ENCODE peak calls at places on chromosomes 13 and 19, in four cellular contexts. One of them, this sample, is unnamed.

GRCh38 chr13:52449323-52450011 is 967 bp downstream of the VPS36 start:
- DNase-seq in GM12878: no peak
- DNase-seq in IMR-90: no peak
- DNase-seq in K562: no peak
- DNase-seq in this sample: peak

GRCh38 chr13:32234914-32235313 is 80.2 kb downstream of the ZAR1L start:
- DNase-seq in IMR-90: no peak
- DNase-seq in K562: no peak
- DNase-seq in GM12878: no peak
- DNase-seq in this sample: no peak

GRCh38 chr13:90375851-90376250 is 971.6 kb upstream of the MIR17HG start:
- DNase-seq in GM12878: no peak
- DNase-seq in K562: no peak
- DNase-seq in IMR-90: no peak
- DNase-seq in this sample: no peak

GRCh38 chr19:14023404-14024235 is 4.3 kb upstream of the RLN3 start:
- DNase-seq in IMR-90: peak
- DNase-seq in K562: peak
- DNase-seq in GM12878: no peak
- DNase-seq in this sample: peak

GRCh38 chr19:13154911-13155471 is 4.8 kb downstream of the IER2 start:
- DNase-seq in IMR-90: peak
- DNase-seq in K562: peak
- DNase-seq in GM12878: no peak
- DNase-seq in this sample: peak

GRCh38 chr19:16235811-16236710 is 38.4 kb downstream of the AP1M1 start:
- DNase-seq in IMR-90: no peak
- DNase-seq in GM12878: no peak
- DNase-seq in K562: no peak
- DNase-seq in this sample: no peak

GRCh38 chr13:110497003-110497402 is 64.5 kb downstream of the RAB20 start:
- DNase-seq in K562: no peak
- DNase-seq in GM12878: no peak
- DNase-seq in IMR-90: no peak
- DNase-seq in this sample: no peak

GRCh38 chr19:5125797-5126497 is 157.0 kb downstream of the KDM4B start:
- DNase-seq in GM12878: no peak
- DNase-seq in IMR-90: peak
- DNase-seq in K562: no peak
- DNase-seq in this sample: no peak

GRCh38 chr19:5156231-5156986 is 184.2 kb downstream of the PTPRS start:
- DNase-seq in K562: no peak
- DNase-seq in IMR-90: no peak
- DNase-seq in GM12878: no peak
- DNase-seq in this sample: no peak

GRCh38 chr19:33826521-33826920 is 29.9 kb downstream of the KCTD15 start:
- DNase-seq in IMR-90: no peak
- DNase-seq in K562: no peak
- DNase-seq in GM12878: no peak
- DNase-seq in this sample: no peak

GRCh38 chr19:56864443-56865125 is 24.1 kb upstream of the PEG3 start:
- DNase-seq in IMR-90: no peak
- DNase-seq in GM12878: no peak
- DNase-seq in K562: no peak
- DNase-seq in this sample: no peak

GRCh38 chr19:28242317-28242927 is 970.5 kb downstream of the UQCRFS1 start:
- DNase-seq in IMR-90: no peak
- DNase-seq in GM12878: no peak
- DNase-seq in K562: peak
- DNase-seq in this sample: peak
- TF ChIP-seq FOS in IMR-90: no peak
- TF ChIP-seq FOS in GM12878: no peak
- TF ChIP-seq FOS in K562: no peak
- TF ChIP-seq FOS in this sample: no peak

GRCh38 chr19:35449347-35450043 is 1.4 kb downstream of the FFAR2 start:
- DNase-seq in GM12878: no peak
- DNase-seq in K562: no peak
- DNase-seq in IMR-90: no peak
- DNase-seq in this sample: no peak
- TF ChIP-seq FOS in GM12878: no peak
- TF ChIP-seq FOS in K562: no peak
- TF ChIP-seq FOS in IMR-90: no peak
- TF ChIP-seq FOS in this sample: no peak

GRCh38 chr13:100650321-100650720 is 24.3 kb downstream of the TMTC4 start:
- DNase-seq in K562: no peak
- DNase-seq in IMR-90: no peak
- DNase-seq in GM12878: no peak
- DNase-seq in this sample: no peak
- TF ChIP-seq FOS in K562: no peak
- TF ChIP-seq FOS in IMR-90: no peak
- TF ChIP-seq FOS in GM12878: no peak
- TF ChIP-seq FOS in this sample: no peak

GRCh38 chr13:99463998-99464397 is 37.3 kb upstream of the TM9SF2 start:
- DNase-seq in GM12878: no peak
- DNase-seq in IMR-90: no peak
- DNase-seq in K562: no peak
- DNase-seq in this sample: no peak
- TF ChIP-seq FOS in GM12878: no peak
- TF ChIP-seq FOS in IMR-90: no peak
- TF ChIP-seq FOS in K562: no peak
- TF ChIP-seq FOS in this sample: no peak

DNA sequence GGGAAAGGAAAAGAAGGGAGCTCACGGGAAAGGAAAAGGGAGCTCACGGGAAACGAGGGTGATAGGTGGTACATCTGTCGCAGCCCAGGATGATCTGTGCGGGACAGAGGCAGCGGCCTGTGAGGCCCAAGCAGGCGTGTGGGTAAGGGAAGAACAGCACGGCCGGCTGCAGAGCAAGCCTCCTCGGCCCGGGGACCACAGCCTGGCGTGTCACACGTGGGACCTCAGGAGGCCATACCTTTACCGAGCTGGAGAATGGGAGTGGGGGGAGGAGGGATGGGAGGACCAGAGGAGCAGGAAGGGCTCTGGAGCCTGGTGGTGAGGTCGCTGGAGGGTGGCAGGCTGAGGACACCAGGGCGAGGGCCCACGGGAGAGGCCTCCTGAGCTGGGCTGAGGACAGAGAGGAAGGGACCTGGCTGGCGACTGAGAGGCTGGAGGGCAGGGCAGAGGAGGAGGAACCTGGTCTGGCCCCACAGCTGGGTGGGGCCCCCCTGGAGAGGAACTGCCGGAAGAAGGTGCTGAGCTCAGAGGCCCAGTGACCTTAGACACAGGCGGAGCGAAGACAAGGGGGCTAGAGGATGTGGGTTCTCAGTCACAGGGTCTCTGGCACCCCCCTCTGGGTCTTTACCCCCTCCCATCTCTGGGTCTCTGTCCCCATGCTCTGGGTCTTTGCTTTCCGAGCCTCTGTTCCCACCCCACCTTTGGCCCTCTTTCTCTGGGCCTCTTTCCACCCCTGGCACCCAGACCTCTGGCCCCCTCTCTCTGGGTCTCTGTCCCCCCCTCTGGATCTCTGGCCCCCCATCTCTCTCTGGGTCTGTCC is 2.9 kb upstream of the FTL start:
- DNase-seq in IMR-90: no peak
- DNase-seq in GM12878: no peak
- DNase-seq in K562: peak
- DNase-seq in this sample: no peak
- TF ChIP-seq FOS in IMR-90: no peak
- TF ChIP-seq FOS in GM12878: no peak
- TF ChIP-seq FOS in K562: no peak
- TF ChIP-seq FOS in this sample: no peak

DNA sequence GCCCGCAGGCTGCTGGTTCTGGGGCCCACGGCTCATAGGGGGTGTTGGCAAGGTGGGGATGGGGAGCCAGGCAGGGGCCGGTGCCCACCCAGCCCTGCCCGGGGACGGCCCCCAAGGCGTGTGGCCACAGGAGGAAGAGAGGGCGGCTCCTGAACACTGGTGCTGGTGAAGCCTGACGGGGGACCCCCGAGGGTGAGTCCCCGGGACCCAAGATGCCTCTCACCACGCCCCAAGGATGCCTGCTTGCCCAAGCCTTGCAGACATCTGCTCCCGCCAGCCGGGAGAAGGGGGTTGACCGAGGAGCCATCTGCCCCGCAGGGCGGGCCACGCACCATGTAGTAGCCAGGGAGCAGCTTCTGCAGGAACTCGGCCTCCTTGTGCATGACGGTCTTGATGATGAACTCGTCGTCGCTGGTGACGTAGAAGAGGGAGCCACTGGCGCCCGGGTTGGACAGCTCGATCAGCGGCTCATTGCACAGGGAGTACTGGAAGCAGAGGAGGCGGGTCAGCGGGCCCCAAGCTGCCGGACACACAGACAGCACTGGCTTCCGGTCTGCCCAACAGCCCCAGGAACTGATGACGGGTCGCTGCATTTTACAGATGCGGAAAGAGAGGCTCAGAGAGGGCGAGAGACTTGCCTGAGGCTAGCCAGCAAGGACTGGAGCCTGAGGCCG is 29.6 kb upstream of the CACTIN start:
- DNase-seq in GM12878: no peak
- DNase-seq in K562: no peak
- DNase-seq in IMR-90: peak
- DNase-seq in this sample: no peak
- TF ChIP-seq FOS in GM12878: no peak
- TF ChIP-seq FOS in K562: no peak
- TF ChIP-seq FOS in IMR-90: no peak
- TF ChIP-seq FOS in this sample: no peak